ENCODE peak calls at places on chromosomes 1 and 21, in eight cellular contexts. S is sciatic nerve, Z is fibroblast of lung, O is GM19239, U is G401, F is non-pigmented ciliary epithelial cell, L is RPMI8226, G is bronchial epithelial cell. E is an unnamed sample.

GRCh38 chr1:24725209-24725651 is 20.0 kb upstream of the CLIC4 start:
- DNase-seq in L (no peak), G (no peak), S (no peak), U (peak; percentile 13), Z (peak; percentile 57), O (no peak), F (no peak), E (peak; percentile 87)

GRCh38 chr21:39441502-39442475 is 3.8 kb downstream of the LCA5L start:
- DNase-seq in F (no peak), O (peak; percentile 23), G (peak; percentile 50), U (peak; percentile 21), Z (peak; percentile 47), L (peak; percentile 67), S (no peak), E (peak; percentile 72)

GRCh38 chr1:8241417-8242014 is 76.4 kb upstream of the SLC45A1 start:
- DNase-seq in S (no peak), O (no peak), F (no peak), U (no peak), G (no peak), L (no peak), Z (peak; percentile 17), E (peak; percentile 74)

GRCh38 chr1:31735571-31735970 is 28.6 kb downstream of the ADGRB2 start:
- DNase-seq in Z (no peak), U (no peak), L (no peak), O (no peak), S (no peak), F (no peak), G (no peak), E (no peak)

GRCh38 chr1:167782946-167783345 is 61.2 kb downstream of the MPZL1 start:
- DNase-seq in O (no peak), Z (no peak), L (no peak), S (no peak), F (no peak), U (no peak), G (peak; percentile 85), E (no peak)

GRCh38 chr1:91650764-91651163 is 150.1 kb downstream of the CDC7 start:
- DNase-seq in U (no peak), Z (peak; percentile 97), L (peak; percentile 7), F (peak; percentile 93), O (no peak), G (peak; percentile 97), S (peak; percentile 76), E (no peak)

GRCh38 chr1:66732407-66733166 is 19.7 kb upstream of the DYNLT5 start:
- DNase-seq in L (peak; percentile 73), U (no peak), O (no peak), Z (no peak), G (peak; percentile 82), F (no peak), S (no peak), E (peak; percentile 40)

GRCh38 chr1:25572708-25573590 is 29.5 kb downstream of the LDLRAP1 start:
- DNase-seq in F (no peak), S (no peak), U (peak; percentile 79), Z (peak; percentile 40), O (peak; percentile 67), G (peak; percentile 44), L (peak; percentile 76), E (peak; percentile 66)

GRCh38 chr1:119251751-119252150 is 111.3 kb upstream of the WARS2 start:
- DNase-seq in U (no peak), Z (no peak), G (no peak), F (no peak), L (no peak), S (no peak), O (no peak), E (no peak)

GRCh38 chr1:116415699-116416533 is 42.9 kb downstream of the ATP1A1 start:
- DNase-seq in G (no peak), U (peak; percentile 87), S (no peak), Z (no peak), L (no peak), F (no peak), O (no peak), E (no peak)

GRCh38 chr1:89952021-89952995 is 42.6 kb upstream of the ZNF326 start:
- DNase-seq in F (peak; percentile 60), L (no peak), O (no peak), S (no peak), U (no peak), G (no peak), Z (peak; percentile 96), E (no peak)

GRCh38 chr1:99264201-99265021 is at the start of gene PLPPR4:
- DNase-seq in S (peak; percentile 60), Z (peak; percentile 62), U (peak; percentile 19), F (peak; percentile 1), O (no peak), L (peak; percentile 3), G (peak; percentile 13), E (peak; percentile 5)

GRCh38 chr1:110605901-110606783 is at the start of gene KCNA2:
- DNase-seq in G (peak; percentile 8), O (no peak), L (peak; percentile 28), F (no peak), U (peak; percentile 65), Z (peak; percentile 18), S (peak; percentile 81), E (peak; percentile 17)

GRCh38 chr1:225834417-225835329 is 24.7 kb downstream of the EPHX1 start:
- DNase-seq in U (peak; percentile 40), F (no peak), G (no peak), L (no peak), O (no peak), S (no peak), Z (peak; percentile 42), E (no peak)

GRCh38 chr1:117657949-117658660 is 52.3 kb downstream of the TENT5C start:
- DNase-seq in F (no peak), G (no peak), L (no peak), U (no peak), O (no peak), Z (no peak), S (no peak), E (no peak)

GRCh38 chr1:93051961-93052360 is 27.1 kb upstream of the MTF2 start:
- DNase-seq in G (peak; percentile 3), Z (no peak), F (no peak), L (no peak), U (no peak), O (no peak), S (no peak), E (no peak)

GRCh38 chr1:99003911-99004269 is 771 bp downstream of the PLPPR5 start:
- DNase-seq in F (no peak), S (no peak), G (no peak), U (no peak), O (no peak), L (no peak), Z (no peak), E (no peak)

GRCh38 chr1:32339363-32339978 is 3.4 kb upstream of the MARCKSL1 start:
- DNase-seq in S (no peak), L (no peak), U (no peak), G (peak; percentile 87), Z (peak; percentile 71), O (no peak), F (no peak), E (no peak)

GRCh38 chr1:44326066-44326701 is 28.9 kb downstream of the ERI3 start:
- DNase-seq in O (no peak), G (no peak), F (no peak), S (no peak), Z (peak; percentile 52), U (no peak), L (no peak), E (no peak)

GRCh38 chr1:231590453-231591198 is 36.0 kb upstream of the DISC1 start:
- DNase-seq in G (peak; percentile 72), Z (peak; percentile 65), U (peak; percentile 64), F (peak; percentile 53), O (no peak), S (peak; percentile 69), L (peak; percentile 62), E (peak; percentile 83)

GRCh38 chr1:161180643-161181042 is 3.3 kb upstream of the B4GALT3 start:
- DNase-seq in S (no peak), O (no peak), U (no peak), Z (no peak), F (no peak), L (no peak), G (peak; percentile 19), E (no peak)

GRCh38 chr1:84721152-84721551 is 30.9 kb upstream of the SSX2IP start:
- DNase-seq in L (no peak), O (no peak), U (no peak), G (peak; percentile 92), F (peak; percentile 42), Z (peak; percentile 92), S (no peak), E (no peak)

GRCh38 chr1:53331446-53332187 is 3.7 kb upstream of the LRP8 start:
- DNase-seq in F (no peak), Z (no peak), U (no peak), L (no peak), S (peak; percentile 39), O (no peak), G (no peak), E (no peak)

GRCh38 chr1:28517649-28517999 is 11.8 kb downstream of the RCC1 start:
- DNase-seq in Z (peak; percentile 43), F (no peak), L (no peak), G (no peak), U (no peak), S (no peak), O (no peak), E (no peak)

GRCh38 chr1:6026095-6026809 is 19.4 kb upstream of the KCNAB2 start:
- DNase-seq in O (peak; percentile 81), U (no peak), L (peak; percentile 100), S (peak; percentile 84), Z (peak; percentile 16), F (no peak), G (peak; percentile 36), E (peak; percentile 16)

GRCh38 chr1:41811051-41811795 is 107.5 kb downstream of the HIVEP3 start:
- DNase-seq in O (no peak), L (no peak), Z (peak; percentile 70), F (no peak), U (no peak), G (no peak), S (no peak), E (peak; percentile 31)

GRCh38 chr1:113276507-113276906 is 113.8 kb upstream of the MAGI3 start:
- DNase-seq in O (no peak), U (no peak), S (no peak), F (no peak), G (no peak), Z (no peak), L (no peak), E (no peak)

GRCh38 chr1:4655674-4656532 is 1.5 kb downstream of the AJAP1 start:
- DNase-seq in Z (peak; percentile 38), S (peak; percentile 75), F (no peak), L (peak; percentile 82), U (peak; percentile 40), O (no peak), G (peak; percentile 30), E (peak; percentile 50)

GRCh38 chr1:109379907-109380306 is 17.8 kb downstream of the SORT1 start:
- DNase-seq in Z (no peak), S (no peak), L (no peak), O (no peak), F (no peak), U (no peak), G (no peak), E (no peak)

GRCh38 chr21:26389971-26390641 is 183.0 kb downstream of the CYYR1 start:
- DNase-seq in S (no peak), U (peak; percentile 69), Z (peak; percentile 77), L (peak; percentile 13), O (no peak), F (peak; percentile 59), G (peak; percentile 100), E (no peak)

GRCh38 chr21:45004059-45004422 is 64.2 kb downstream of the SLX9 start:
- DNase-seq in Z (no peak), U (no peak), S (no peak), F (no peak), O (no peak), L (no peak), G (no peak), E (no peak)

GRCh38 chr1:6646499-6647148 is 22.0 kb downstream of the THAP3 start:
- DNase-seq in G (peak; percentile 51), L (peak; percentile 41), O (peak; percentile 52), Z (peak; percentile 37), F (peak; percentile 10), S (no peak), U (peak; percentile 65), E (peak; percentile 66)

GRCh38 chr21:45351526-45352275 is 53.3 kb upstream of the COL18A1 start:
- DNase-seq in Z (peak; percentile 50), F (no peak), L (no peak), U (no peak), O (no peak), S (no peak), G (no peak), E (no peak)

GRCh38 chr1:203361843-203362524 is 11.1 kb upstream of the FMOD start:
- DNase-seq in S (no peak), Z (peak; percentile 49), O (no peak), L (peak; percentile 74), G (peak; percentile 64), U (no peak), F (no peak), E (no peak)

E was measured in lung microvascular endothelial cell.